ENCODE peak calls at places on chromosomes 7 and 10, in nine cellular contexts. One of them, this sample, is unnamed.
A peak's percentile ranks its signal among the peaks of the same experiment; 100 is the strongest.

GRCh38 chr7:84948632-84949031 is 238.2 kb downstream of the SEMA3D start:
- DNase-seq in heart left ventricle: no peak
- DNase-seq in BJ: peak; percentile 17
- DNase-seq in SK-N-MC: no peak
- DNase-seq in neuronal stem cell: no peak
- DNase-seq in coronary artery: no peak
- DNase-seq in foreskin fibroblast: peak; percentile 44
- DNase-seq in mucosa of descending colon: no peak
- DNase-seq in GM12865: no peak
- DNase-seq in this sample: no peak

GRCh38 chr7:102390697-102391484 is 5.3 kb upstream of the PRKRIP1 start:
- DNase-seq in mucosa of descending colon: peak; percentile 92
- DNase-seq in GM12865: peak; percentile 84
- DNase-seq in BJ: no peak
- DNase-seq in SK-N-MC: no peak
- DNase-seq in neuronal stem cell: peak; percentile 84
- DNase-seq in foreskin fibroblast: peak; percentile 85
- DNase-seq in heart left ventricle: peak; percentile 90
- DNase-seq in coronary artery: peak; percentile 84
- DNase-seq in this sample: peak; percentile 84

GRCh38 chr7:108875139-108875538 is 305.5 kb downstream of the DNAJB9 start:
- DNase-seq in neuronal stem cell: no peak
- DNase-seq in mucosa of descending colon: no peak
- DNase-seq in foreskin fibroblast: peak; percentile 9
- DNase-seq in BJ: no peak
- DNase-seq in heart left ventricle: no peak
- DNase-seq in GM12865: peak; percentile 59
- DNase-seq in coronary artery: no peak
- DNase-seq in SK-N-MC: no peak
- DNase-seq in this sample: no peak

GRCh38 chr7:72099784-72100183 is 312.4 kb downstream of the CALN1 start:
- DNase-seq in SK-N-MC: peak; percentile 60
- DNase-seq in foreskin fibroblast: no peak
- DNase-seq in BJ: no peak
- DNase-seq in neuronal stem cell: no peak
- DNase-seq in GM12865: no peak
- DNase-seq in coronary artery: no peak
- DNase-seq in mucosa of descending colon: no peak
- DNase-seq in heart left ventricle: no peak
- DNase-seq in this sample: no peak

GRCh38 chr7:3880221-3880935 is 579.3 kb downstream of the SDK1 start:
- DNase-seq in BJ: no peak
- DNase-seq in heart left ventricle: no peak
- DNase-seq in mucosa of descending colon: no peak
- DNase-seq in GM12865: no peak
- DNase-seq in foreskin fibroblast: no peak
- DNase-seq in SK-N-MC: no peak
- DNase-seq in coronary artery: peak; percentile 53
- DNase-seq in neuronal stem cell: no peak
- DNase-seq in this sample: no peak

GRCh38 chr7:128210590-128211570 is 30.2 kb upstream of the LEP start:
- DNase-seq in SK-N-MC: no peak
- DNase-seq in foreskin fibroblast: no peak
- DNase-seq in coronary artery: no peak
- DNase-seq in BJ: no peak
- DNase-seq in neuronal stem cell: no peak
- DNase-seq in heart left ventricle: no peak
- DNase-seq in mucosa of descending colon: no peak
- DNase-seq in GM12865: no peak
- DNase-seq in this sample: no peak

GRCh38 chr7:44976746-44977196 is 2.0 kb downstream of the MYO1G start:
- DNase-seq in BJ: no peak
- DNase-seq in coronary artery: no peak
- DNase-seq in SK-N-MC: no peak
- DNase-seq in foreskin fibroblast: no peak
- DNase-seq in mucosa of descending colon: no peak
- DNase-seq in GM12865: no peak
- DNase-seq in neuronal stem cell: no peak
- DNase-seq in heart left ventricle: no peak
- DNase-seq in this sample: no peak

GRCh38 chr10:121157998-121158397 is 306.8 kb downstream of the WDR11 start:
- DNase-seq in GM12865: peak; percentile 4
- DNase-seq in mucosa of descending colon: peak; percentile 86
- DNase-seq in foreskin fibroblast: no peak
- DNase-seq in coronary artery: no peak
- DNase-seq in neuronal stem cell: no peak
- DNase-seq in BJ: no peak
- DNase-seq in SK-N-MC: no peak
- DNase-seq in heart left ventricle: no peak
- DNase-seq in this sample: no peak

GRCh38 chr7:157699357-157700013 is 362.7 kb downstream of the DNAJB6 start:
- DNase-seq in BJ: no peak
- DNase-seq in SK-N-MC: no peak
- DNase-seq in mucosa of descending colon: no peak
- DNase-seq in foreskin fibroblast: no peak
- DNase-seq in GM12865: no peak
- DNase-seq in neuronal stem cell: no peak
- DNase-seq in coronary artery: peak; percentile 50
- DNase-seq in heart left ventricle: no peak
- DNase-seq in this sample: no peak

GRCh38 chr10:54501919-54502318 is 299.1 kb downstream of the PCDH15 start:
- DNase-seq in coronary artery: no peak
- DNase-seq in mucosa of descending colon: no peak
- DNase-seq in foreskin fibroblast: no peak
- DNase-seq in GM12865: no peak
- DNase-seq in neuronal stem cell: no peak
- DNase-seq in SK-N-MC: no peak
- DNase-seq in heart left ventricle: no peak
- DNase-seq in BJ: no peak
- DNase-seq in this sample: no peak

GRCh38 chr10:113045155-113046055 is 95.4 kb downstream of the TCF7L2 start:
- DNase-seq in GM12865: no peak
- DNase-seq in heart left ventricle: no peak
- DNase-seq in BJ: peak; percentile 80
- DNase-seq in SK-N-MC: no peak
- DNase-seq in foreskin fibroblast: peak; percentile 91
- DNase-seq in coronary artery: no peak
- DNase-seq in neuronal stem cell: no peak
- DNase-seq in mucosa of descending colon: no peak
- DNase-seq in this sample: no peak

GRCh38 chr7:127514499-127514898 is 70.9 kb downstream of the GCC1 start:
- DNase-seq in BJ: no peak
- DNase-seq in SK-N-MC: no peak
- DNase-seq in neuronal stem cell: no peak
- DNase-seq in heart left ventricle: no peak
- DNase-seq in foreskin fibroblast: peak; percentile 42
- DNase-seq in mucosa of descending colon: no peak
- DNase-seq in coronary artery: no peak
- DNase-seq in GM12865: peak; percentile 28
- DNase-seq in this sample: no peak

GRCh38 chr10:71527135-71527534 is 130.4 kb downstream of the CDH23 start:
- DNase-seq in BJ: no peak
- DNase-seq in SK-N-MC: no peak
- DNase-seq in coronary artery: no peak
- DNase-seq in GM12865: no peak
- DNase-seq in foreskin fibroblast: no peak
- DNase-seq in mucosa of descending colon: no peak
- DNase-seq in heart left ventricle: no peak
- DNase-seq in neuronal stem cell: no peak
- DNase-seq in this sample: no peak

GRCh38 chr7:20199015-20199737 is 18.0 kb downstream of the MACC1 start:
- DNase-seq in GM12865: peak; percentile 89
- DNase-seq in SK-N-MC: no peak
- DNase-seq in foreskin fibroblast: peak; percentile 89
- DNase-seq in mucosa of descending colon: peak; percentile 91
- DNase-seq in coronary artery: no peak
- DNase-seq in neuronal stem cell: no peak
- DNase-seq in BJ: no peak
- DNase-seq in heart left ventricle: no peak
- DNase-seq in this sample: peak; percentile 46

GRCh38 chr7:151117041-151117440 is 30.8 kb downstream of the AGAP3 start:
- DNase-seq in coronary artery: no peak
- DNase-seq in BJ: no peak
- DNase-seq in neuronal stem cell: no peak
- DNase-seq in mucosa of descending colon: no peak
- DNase-seq in GM12865: no peak
- DNase-seq in SK-N-MC: no peak
- DNase-seq in heart left ventricle: no peak
- DNase-seq in foreskin fibroblast: no peak
- DNase-seq in this sample: no peak
- H3K4me3 ChIP-seq in coronary artery: no peak overlapping the region
- H3K4me3 ChIP-seq in BJ: no peak overlapping the region
- H3K4me3 ChIP-seq in neuronal stem cell: no peak overlapping the region
- H3K4me3 ChIP-seq in mucosa of descending colon: no peak overlapping the region
- H3K4me3 ChIP-seq in GM12865: no peak overlapping the region
- H3K4me3 ChIP-seq in SK-N-MC: no peak overlapping the region
- H3K4me3 ChIP-seq in heart left ventricle: no peak overlapping the region
- H3K4me3 ChIP-seq in foreskin fibroblast: no peak overlapping the region
- H3K4me3 ChIP-seq in this sample: no peak overlapping the region

GRCh38 chr10:34109952-34110702 is 705.0 kb downstream of the PARD3 start:
- DNase-seq in foreskin fibroblast: no peak
- DNase-seq in mucosa of descending colon: no peak
- DNase-seq in GM12865: no peak
- DNase-seq in neuronal stem cell: no peak
- DNase-seq in heart left ventricle: no peak
- DNase-seq in coronary artery: no peak
- DNase-seq in SK-N-MC: no peak
- DNase-seq in BJ: no peak
- DNase-seq in this sample: no peak

GRCh38 chr10:34109481-34109880 is 705.6 kb downstream of the PARD3 start:
- DNase-seq in neuronal stem cell: no peak
- DNase-seq in GM12865: no peak
- DNase-seq in mucosa of descending colon: no peak
- DNase-seq in BJ: no peak
- DNase-seq in foreskin fibroblast: no peak
- DNase-seq in coronary artery: no peak
- DNase-seq in heart left ventricle: no peak
- DNase-seq in SK-N-MC: no peak
- DNase-seq in this sample: no peak

GRCh38 chr10:34112431-34112830 is 702.7 kb downstream of the PARD3 start:
- DNase-seq in neuronal stem cell: no peak
- DNase-seq in heart left ventricle: no peak
- DNase-seq in SK-N-MC: no peak
- DNase-seq in GM12865: no peak
- DNase-seq in BJ: no peak
- DNase-seq in mucosa of descending colon: no peak
- DNase-seq in foreskin fibroblast: peak; percentile 48
- DNase-seq in coronary artery: no peak
- DNase-seq in this sample: no peak

GRCh38 chr10:34113504-34114225 is 701.4 kb downstream of the PARD3 start:
- DNase-seq in mucosa of descending colon: no peak
- DNase-seq in heart left ventricle: no peak
- DNase-seq in SK-N-MC: no peak
- DNase-seq in foreskin fibroblast: no peak
- DNase-seq in neuronal stem cell: no peak
- DNase-seq in GM12865: no peak
- DNase-seq in BJ: no peak
- DNase-seq in coronary artery: no peak
- DNase-seq in this sample: no peak

GRCh38 chr10:34111179-34111578 is 703.9 kb downstream of the PARD3 start:
- DNase-seq in mucosa of descending colon: no peak
- DNase-seq in GM12865: no peak
- DNase-seq in coronary artery: no peak
- DNase-seq in heart left ventricle: no peak
- DNase-seq in BJ: no peak
- DNase-seq in foreskin fibroblast: no peak
- DNase-seq in SK-N-MC: no peak
- DNase-seq in neuronal stem cell: no peak
- DNase-seq in this sample: no peak
- H3K4me3 ChIP-seq in mucosa of descending colon: no peak overlapping the region
- H3K4me3 ChIP-seq in GM12865: no peak overlapping the region
- H3K4me3 ChIP-seq in coronary artery: no peak overlapping the region
- H3K4me3 ChIP-seq in heart left ventricle: no peak overlapping the region
- H3K4me3 ChIP-seq in BJ: no peak overlapping the region
- H3K4me3 ChIP-seq in foreskin fibroblast: no peak overlapping the region
- H3K4me3 ChIP-seq in SK-N-MC: no peak overlapping the region
- H3K4me3 ChIP-seq in neuronal stem cell: no peak overlapping the region
- H3K4me3 ChIP-seq in this sample: no peak overlapping the region

DNA sequence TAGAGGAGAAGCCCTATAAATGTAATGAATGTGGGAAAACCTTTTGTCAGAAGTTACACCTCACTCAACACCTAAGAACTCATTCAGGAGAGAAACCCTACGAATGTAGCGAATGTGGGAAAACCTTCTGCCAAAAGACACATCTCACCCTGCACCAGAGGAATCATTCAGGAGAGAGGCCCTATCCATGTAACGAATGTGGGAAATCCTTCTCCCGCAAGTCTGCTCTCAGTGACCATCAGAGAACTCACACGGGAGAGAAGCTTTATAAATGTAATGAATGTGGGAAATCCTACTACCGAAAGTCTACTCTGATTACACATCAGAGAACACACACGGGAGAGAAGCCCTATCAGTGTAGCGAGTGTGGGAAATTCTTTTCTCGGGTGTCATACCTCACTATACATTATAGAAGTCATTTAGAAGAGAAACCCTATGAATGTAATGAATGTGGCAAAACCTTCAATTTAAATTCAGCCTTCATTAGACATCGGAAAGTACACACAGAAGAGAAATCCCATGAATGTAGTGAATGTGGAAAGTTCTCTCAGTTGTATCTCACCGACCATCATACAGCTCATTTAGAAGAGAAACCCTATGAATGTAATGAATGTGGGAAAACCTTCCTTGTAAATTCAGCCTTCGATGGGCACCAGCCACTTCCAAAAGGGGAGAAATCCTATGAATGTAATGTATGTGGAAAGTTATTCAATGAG is 18.9 kb downstream of the RBAK start:
- DNase-seq in neuronal stem cell: no peak
- DNase-seq in foreskin fibroblast: no peak
- DNase-seq in mucosa of descending colon: no peak
- DNase-seq in SK-N-MC: no peak
- DNase-seq in heart left ventricle: no peak
- DNase-seq in coronary artery: no peak
- DNase-seq in GM12865: peak; percentile 18
- DNase-seq in BJ: no peak
- DNase-seq in this sample: no peak
- H3K4me3 ChIP-seq in neuronal stem cell: no peak overlapping the region
- H3K4me3 ChIP-seq in foreskin fibroblast: no peak overlapping the region
- H3K4me3 ChIP-seq in mucosa of descending colon: no peak overlapping the region
- H3K4me3 ChIP-seq in SK-N-MC: peak overlapping the region; percentile 29
- H3K4me3 ChIP-seq in heart left ventricle: no peak overlapping the region
- H3K4me3 ChIP-seq in coronary artery: peak overlapping the region; percentile 51
- H3K4me3 ChIP-seq in GM12865: no peak overlapping the region
- H3K4me3 ChIP-seq in BJ: no peak overlapping the region
- H3K4me3 ChIP-seq in this sample: no peak overlapping the region

GRCh38 chr7:130938661-130939060 is 204.7 kb upstream of the KLF14 start:
- DNase-seq in foreskin fibroblast: no peak
- DNase-seq in neuronal stem cell: no peak
- DNase-seq in heart left ventricle: no peak
- DNase-seq in GM12865: no peak
- DNase-seq in BJ: no peak
- DNase-seq in mucosa of descending colon: no peak
- DNase-seq in coronary artery: no peak
- DNase-seq in SK-N-MC: no peak
- DNase-seq in this sample: no peak
- H3K4me3 ChIP-seq in foreskin fibroblast: no peak overlapping the region
- H3K4me3 ChIP-seq in neuronal stem cell: no peak overlapping the region
- H3K4me3 ChIP-seq in heart left ventricle: no peak overlapping the region
- H3K4me3 ChIP-seq in GM12865: no peak overlapping the region
- H3K4me3 ChIP-seq in BJ: no peak overlapping the region
- H3K4me3 ChIP-seq in mucosa of descending colon: no peak overlapping the region
- H3K4me3 ChIP-seq in coronary artery: no peak overlapping the region
- H3K4me3 ChIP-seq in SK-N-MC: peak overlapping the region; percentile 91
- H3K4me3 ChIP-seq in this sample: peak overlapping the region; percentile 81

This sample was measured in psoas muscle.